ENCODE peak calls at places on chromosomes 2 and 18, in nine cellular contexts. One of them, this sample, is unnamed.

GRCh38 chr18:36284671-36285295 is 12.7 kb upstream of the FHOD3 start:
- DNase-seq in ovary: no peak
- DNase-seq in CD4-positive, alpha-beta memory T cell: peak
- DNase-seq in heart right ventricle: peak
- DNase-seq in endothelial cell of umbilical vein: peak
- DNase-seq in left ventricle myocardium inferior: no peak
- DNase-seq in H7: peak
- DNase-seq in HFF-Myc: peak
- DNase-seq in brain microvascular endothelial cell: peak
- DNase-seq in this sample: no peak

GRCh38 chr18:9365406-9365805 is 30.8 kb downstream of the TWSG1 start:
- DNase-seq in ovary: no peak
- DNase-seq in CD4-positive, alpha-beta memory T cell: no peak
- DNase-seq in heart right ventricle: no peak
- DNase-seq in endothelial cell of umbilical vein: no peak
- DNase-seq in left ventricle myocardium inferior: no peak
- DNase-seq in H7: no peak
- DNase-seq in HFF-Myc: no peak
- DNase-seq in brain microvascular endothelial cell: peak
- DNase-seq in this sample: no peak

GRCh38 chr2:42424033-42424432 is 63.0 kb upstream of the COX7A2L start:
- DNase-seq in ovary: no peak
- DNase-seq in CD4-positive, alpha-beta memory T cell: no peak
- DNase-seq in heart right ventricle: no peak
- DNase-seq in endothelial cell of umbilical vein: no peak
- DNase-seq in left ventricle myocardium inferior: no peak
- DNase-seq in H7: no peak
- DNase-seq in HFF-Myc: no peak
- DNase-seq in brain microvascular endothelial cell: peak
- DNase-seq in this sample: no peak

GRCh38 chr2:240254337-240255164 is 114.1 kb upstream of the OTOS start:
- DNase-seq in ovary: no peak
- DNase-seq in CD4-positive, alpha-beta memory T cell: no peak
- DNase-seq in heart right ventricle: peak
- DNase-seq in endothelial cell of umbilical vein: no peak
- DNase-seq in left ventricle myocardium inferior: no peak
- DNase-seq in H7: no peak
- DNase-seq in HFF-Myc: no peak
- DNase-seq in brain microvascular endothelial cell: no peak
- DNase-seq in this sample: no peak

GRCh38 chr2:130776550-130776949 is 21.2 kb downstream of the AMER3 start:
- DNase-seq in ovary: no peak
- DNase-seq in CD4-positive, alpha-beta memory T cell: no peak
- DNase-seq in heart right ventricle: no peak
- DNase-seq in endothelial cell of umbilical vein: no peak
- DNase-seq in left ventricle myocardium inferior: no peak
- DNase-seq in H7: no peak
- DNase-seq in HFF-Myc: no peak
- DNase-seq in brain microvascular endothelial cell: no peak
- DNase-seq in this sample: no peak

GRCh38 chr2:17620280-17620679 is 79.8 kb downstream of the VSNL1 start:
- DNase-seq in ovary: no peak
- DNase-seq in CD4-positive, alpha-beta memory T cell: no peak
- DNase-seq in heart right ventricle: peak
- DNase-seq in endothelial cell of umbilical vein: no peak
- DNase-seq in left ventricle myocardium inferior: peak
- DNase-seq in H7: peak
- DNase-seq in HFF-Myc: peak
- DNase-seq in brain microvascular endothelial cell: no peak
- DNase-seq in this sample: no peak

GRCh38 chr2:1586251-1586945 is 157.9 kb downstream of the PXDN start:
- DNase-seq in ovary: no peak
- DNase-seq in CD4-positive, alpha-beta memory T cell: no peak
- DNase-seq in heart right ventricle: no peak
- DNase-seq in endothelial cell of umbilical vein: no peak
- DNase-seq in left ventricle myocardium inferior: no peak
- DNase-seq in H7: no peak
- DNase-seq in HFF-Myc: no peak
- DNase-seq in brain microvascular endothelial cell: no peak
- DNase-seq in this sample: no peak

GRCh38 chr18:79738565-79739439 is 58.9 kb upstream of the KCNG2 start:
- DNase-seq in ovary: no peak
- DNase-seq in CD4-positive, alpha-beta memory T cell: no peak
- DNase-seq in heart right ventricle: no peak
- DNase-seq in endothelial cell of umbilical vein: no peak
- DNase-seq in left ventricle myocardium inferior: peak
- DNase-seq in H7: no peak
- DNase-seq in HFF-Myc: no peak
- DNase-seq in brain microvascular endothelial cell: no peak
- DNase-seq in this sample: peak

GRCh38 chr2:214310319-214310718 is 100.5 kb upstream of the VWC2L start:
- DNase-seq in ovary: no peak
- DNase-seq in CD4-positive, alpha-beta memory T cell: no peak
- DNase-seq in heart right ventricle: no peak
- DNase-seq in endothelial cell of umbilical vein: no peak
- DNase-seq in left ventricle myocardium inferior: no peak
- DNase-seq in H7: no peak
- DNase-seq in HFF-Myc: no peak
- DNase-seq in brain microvascular endothelial cell: no peak
- DNase-seq in this sample: no peak

DNA sequence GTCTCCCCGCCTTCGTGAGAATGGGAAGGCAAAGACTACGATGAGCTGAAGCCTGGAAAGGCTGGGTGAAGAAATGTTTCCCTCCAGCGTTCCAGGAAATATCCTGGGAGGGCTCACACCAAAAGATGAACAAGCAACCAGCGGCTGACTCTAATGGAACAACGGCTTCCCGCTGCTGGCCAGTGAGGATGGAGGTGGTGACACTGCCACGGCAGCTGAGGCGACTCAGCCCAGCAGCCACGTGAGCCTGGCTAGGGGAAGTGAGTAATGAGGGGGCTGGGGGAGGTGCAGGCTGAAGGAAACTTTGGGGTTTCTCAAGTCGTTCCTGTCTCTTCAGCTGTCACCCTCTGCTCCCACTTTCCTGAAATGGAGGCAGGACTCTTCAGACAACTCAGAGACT is 105.0 kb upstream of the SMAD7 start:
- DNase-seq in ovary: no peak
- DNase-seq in CD4-positive, alpha-beta memory T cell: no peak
- DNase-seq in heart right ventricle: peak
- DNase-seq in endothelial cell of umbilical vein: peak
- DNase-seq in left ventricle myocardium inferior: peak
- DNase-seq in H7: no peak
- DNase-seq in HFF-Myc: no peak
- DNase-seq in brain microvascular endothelial cell: peak
- DNase-seq in this sample: peak
- H3K4me3 ChIP-seq in ovary: no peak
- H3K4me3 ChIP-seq in CD4-positive, alpha-beta memory T cell: no peak
- H3K4me3 ChIP-seq in heart right ventricle: no peak
- H3K4me3 ChIP-seq in endothelial cell of umbilical vein: no peak
- H3K4me3 ChIP-seq in left ventricle myocardium inferior: no peak
- H3K4me3 ChIP-seq in H7: no peak
- H3K4me3 ChIP-seq in HFF-Myc: no peak
- H3K4me3 ChIP-seq in brain microvascular endothelial cell: no peak
- H3K4me3 ChIP-seq in this sample: no peak

GRCh38 chr2:132559326-132559725 is 110.7 kb downstream of the LYPD1 start:
- DNase-seq in ovary: no peak
- DNase-seq in CD4-positive, alpha-beta memory T cell: no peak
- DNase-seq in heart right ventricle: no peak
- DNase-seq in endothelial cell of umbilical vein: no peak
- DNase-seq in left ventricle myocardium inferior: no peak
- DNase-seq in H7: no peak
- DNase-seq in HFF-Myc: no peak
- DNase-seq in brain microvascular endothelial cell: no peak
- DNase-seq in this sample: no peak
- H3K4me3 ChIP-seq in ovary: no peak
- H3K4me3 ChIP-seq in CD4-positive, alpha-beta memory T cell: no peak
- H3K4me3 ChIP-seq in heart right ventricle: no peak
- H3K4me3 ChIP-seq in endothelial cell of umbilical vein: no peak
- H3K4me3 ChIP-seq in left ventricle myocardium inferior: no peak
- H3K4me3 ChIP-seq in H7: no peak
- H3K4me3 ChIP-seq in HFF-Myc: no peak
- H3K4me3 ChIP-seq in brain microvascular endothelial cell: no peak
- H3K4me3 ChIP-seq in this sample: no peak

GRCh38 chr18:61582205-61582710 is 249.0 kb downstream of the CDH20 start:
- DNase-seq in ovary: no peak
- DNase-seq in CD4-positive, alpha-beta memory T cell: no peak
- DNase-seq in heart right ventricle: peak
- DNase-seq in endothelial cell of umbilical vein: no peak
- DNase-seq in left ventricle myocardium inferior: peak
- DNase-seq in H7: no peak
- DNase-seq in HFF-Myc: no peak
- DNase-seq in brain microvascular endothelial cell: no peak
- DNase-seq in this sample: no peak
- H3K4me3 ChIP-seq in ovary: peak
- H3K4me3 ChIP-seq in CD4-positive, alpha-beta memory T cell: no peak
- H3K4me3 ChIP-seq in heart right ventricle: peak
- H3K4me3 ChIP-seq in endothelial cell of umbilical vein: peak
- H3K4me3 ChIP-seq in left ventricle myocardium inferior: peak
- H3K4me3 ChIP-seq in H7: peak
- H3K4me3 ChIP-seq in HFF-Myc: peak
- H3K4me3 ChIP-seq in brain microvascular endothelial cell: peak
- H3K4me3 ChIP-seq in this sample: peak

DNA sequence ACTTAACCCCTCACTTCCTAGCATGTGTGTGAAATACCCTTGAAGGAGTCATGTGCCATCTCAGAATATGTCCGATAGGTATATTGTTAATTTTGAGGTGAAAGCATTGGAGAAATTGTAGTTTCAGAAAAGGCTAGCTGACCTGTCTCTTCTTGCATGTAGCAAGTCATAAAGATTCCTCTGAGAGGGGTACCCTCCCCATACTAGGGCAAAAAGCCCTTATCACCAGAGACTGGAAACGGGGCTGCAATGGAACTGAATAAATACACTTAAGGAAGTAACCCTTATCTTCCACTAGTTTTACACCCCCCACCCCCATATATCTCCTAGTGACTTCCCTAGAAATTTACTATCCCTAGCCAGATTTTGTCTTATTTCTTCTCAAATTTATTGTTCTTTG is 1.8 kb upstream of the SF3B6 start:
- DNase-seq in ovary: no peak
- DNase-seq in CD4-positive, alpha-beta memory T cell: no peak
- DNase-seq in heart right ventricle: no peak
- DNase-seq in endothelial cell of umbilical vein: no peak
- DNase-seq in left ventricle myocardium inferior: no peak
- DNase-seq in H7: no peak
- DNase-seq in HFF-Myc: no peak
- DNase-seq in brain microvascular endothelial cell: no peak
- DNase-seq in this sample: no peak
- H3K4me3 ChIP-seq in ovary: no peak
- H3K4me3 ChIP-seq in CD4-positive, alpha-beta memory T cell: no peak
- H3K4me3 ChIP-seq in heart right ventricle: peak
- H3K4me3 ChIP-seq in endothelial cell of umbilical vein: no peak
- H3K4me3 ChIP-seq in left ventricle myocardium inferior: peak
- H3K4me3 ChIP-seq in H7: peak
- H3K4me3 ChIP-seq in HFF-Myc: peak
- H3K4me3 ChIP-seq in brain microvascular endothelial cell: peak
- H3K4me3 ChIP-seq in this sample: peak

DNA sequence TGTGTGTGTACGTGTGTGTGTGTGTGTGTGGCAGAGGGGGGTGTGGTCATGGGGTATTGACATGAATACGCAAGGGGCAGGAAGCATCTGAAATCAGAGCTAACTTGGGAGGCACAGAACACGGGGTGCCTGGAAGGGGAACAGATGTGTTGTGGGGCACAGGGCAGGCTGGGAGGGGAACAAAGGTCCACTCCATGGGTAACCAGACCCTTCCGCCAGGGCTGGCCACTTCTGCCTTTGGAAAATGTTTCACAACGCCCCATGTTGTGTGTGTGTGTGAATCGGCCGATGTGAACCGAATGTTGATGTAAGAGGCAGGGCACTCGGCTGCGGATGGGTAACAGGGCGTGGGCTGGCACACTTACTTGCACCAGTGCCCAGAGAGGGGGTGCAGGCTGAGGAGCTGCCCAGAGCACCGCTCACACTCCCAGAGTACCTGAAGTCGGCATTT is at the start of gene SLC11A1:
- DNase-seq in ovary: no peak
- DNase-seq in CD4-positive, alpha-beta memory T cell: no peak
- DNase-seq in heart right ventricle: peak
- DNase-seq in endothelial cell of umbilical vein: no peak
- DNase-seq in left ventricle myocardium inferior: peak
- DNase-seq in H7: no peak
- DNase-seq in HFF-Myc: no peak
- DNase-seq in brain microvascular endothelial cell: no peak
- DNase-seq in this sample: peak
- H3K4me3 ChIP-seq in ovary: no peak
- H3K4me3 ChIP-seq in CD4-positive, alpha-beta memory T cell: no peak
- H3K4me3 ChIP-seq in heart right ventricle: no peak
- H3K4me3 ChIP-seq in endothelial cell of umbilical vein: no peak
- H3K4me3 ChIP-seq in left ventricle myocardium inferior: peak
- H3K4me3 ChIP-seq in H7: no peak
- H3K4me3 ChIP-seq in HFF-Myc: no peak
- H3K4me3 ChIP-seq in brain microvascular endothelial cell: no peak
- H3K4me3 ChIP-seq in this sample: peak

GRCh38 chr18:48745293-48745692 is 205.5 kb downstream of the SMAD7 start:
- DNase-seq in ovary: no peak
- DNase-seq in CD4-positive, alpha-beta memory T cell: no peak
- DNase-seq in heart right ventricle: no peak
- DNase-seq in endothelial cell of umbilical vein: no peak
- DNase-seq in left ventricle myocardium inferior: no peak
- DNase-seq in H7: no peak
- DNase-seq in HFF-Myc: no peak
- DNase-seq in brain microvascular endothelial cell: no peak
- DNase-seq in this sample: no peak
- H3K4me3 ChIP-seq in ovary: no peak
- H3K4me3 ChIP-seq in CD4-positive, alpha-beta memory T cell: no peak
- H3K4me3 ChIP-seq in heart right ventricle: no peak
- H3K4me3 ChIP-seq in endothelial cell of umbilical vein: no peak
- H3K4me3 ChIP-seq in left ventricle myocardium inferior: no peak
- H3K4me3 ChIP-seq in H7: no peak
- H3K4me3 ChIP-seq in HFF-Myc: no peak
- H3K4me3 ChIP-seq in brain microvascular endothelial cell: no peak
- H3K4me3 ChIP-seq in this sample: no peak

GRCh38 chr18:11849279-11849678 is 1.9 kb upstream of the CHMP1B start:
- DNase-seq in ovary: no peak
- DNase-seq in CD4-positive, alpha-beta memory T cell: no peak
- DNase-seq in heart right ventricle: no peak
- DNase-seq in endothelial cell of umbilical vein: no peak
- DNase-seq in left ventricle myocardium inferior: no peak
- DNase-seq in H7: no peak
- DNase-seq in HFF-Myc: no peak
- DNase-seq in brain microvascular endothelial cell: no peak
- DNase-seq in this sample: no peak
- H3K4me3 ChIP-seq in ovary: no peak
- H3K4me3 ChIP-seq in CD4-positive, alpha-beta memory T cell: no peak
- H3K4me3 ChIP-seq in heart right ventricle: no peak
- H3K4me3 ChIP-seq in endothelial cell of umbilical vein: no peak
- H3K4me3 ChIP-seq in left ventricle myocardium inferior: peak
- H3K4me3 ChIP-seq in H7: no peak
- H3K4me3 ChIP-seq in HFF-Myc: no peak
- H3K4me3 ChIP-seq in brain microvascular endothelial cell: no peak
- H3K4me3 ChIP-seq in this sample: no peak

GRCh38 chr2:135986507-135986906 is 1.1 kb upstream of the DARS1 start:
- DNase-seq in ovary: no peak
- DNase-seq in CD4-positive, alpha-beta memory T cell: no peak
- DNase-seq in heart right ventricle: no peak
- DNase-seq in endothelial cell of umbilical vein: no peak
- DNase-seq in left ventricle myocardium inferior: no peak
- DNase-seq in H7: no peak
- DNase-seq in HFF-Myc: no peak
- DNase-seq in brain microvascular endothelial cell: no peak
- DNase-seq in this sample: no peak
- H3K4me3 ChIP-seq in ovary: no peak
- H3K4me3 ChIP-seq in CD4-positive, alpha-beta memory T cell: no peak
- H3K4me3 ChIP-seq in heart right ventricle: no peak
- H3K4me3 ChIP-seq in endothelial cell of umbilical vein: no peak
- H3K4me3 ChIP-seq in left ventricle myocardium inferior: no peak
- H3K4me3 ChIP-seq in H7: no peak
- H3K4me3 ChIP-seq in HFF-Myc: no peak
- H3K4me3 ChIP-seq in brain microvascular endothelial cell: no peak
- H3K4me3 ChIP-seq in this sample: no peak